ENCODE peak calls at places on chromosomes 12 and 14, in six cellular contexts. One of them, this sample, is unnamed.
A peak's percentile ranks its signal among the peaks of the same experiment; 100 is the strongest.

GRCh38 chr12:11397366-11397765 is 2.0 kb upstream of the PRB2 start:
- DNase-seq in neural progenitor cell: no peak
- DNase-seq in astrocyte of the spinal cord: no peak
- DNase-seq in IMR-90: no peak
- DNase-seq in tibial artery: no peak
- DNase-seq in BJ: no peak
- DNase-seq in this sample: no peak

GRCh38 chr12:77343291-77343690 is 277.9 kb upstream of the E2F7 start:
- DNase-seq in IMR-90: peak; percentile 46
- DNase-seq in BJ: no peak
- DNase-seq in tibial artery: no peak
- DNase-seq in astrocyte of the spinal cord: peak; percentile 22
- DNase-seq in neural progenitor cell: no peak
- DNase-seq in this sample: no peak

GRCh38 chr14:45253754-45254300 is 825 bp upstream of the MIS18BP1 start:
- DNase-seq in tibial artery: no peak
- DNase-seq in neural progenitor cell: no peak
- DNase-seq in astrocyte of the spinal cord: no peak
- DNase-seq in IMR-90: peak; percentile 26
- DNase-seq in BJ: no peak
- DNase-seq in this sample: no peak

GRCh38 chr12:4274396-4274959 is 916 bp downstream of the CCND2 start:
- DNase-seq in BJ: no peak
- DNase-seq in IMR-90: no peak
- DNase-seq in astrocyte of the spinal cord: no peak
- DNase-seq in tibial artery: no peak
- DNase-seq in neural progenitor cell: peak; percentile 38
- DNase-seq in this sample: no peak

GRCh38 chr12:116091579-116091978 is 185.9 kb downstream of the MED13L start:
- DNase-seq in astrocyte of the spinal cord: no peak
- DNase-seq in BJ: no peak
- DNase-seq in IMR-90: no peak
- DNase-seq in tibial artery: no peak
- DNase-seq in neural progenitor cell: no peak
- DNase-seq in this sample: no peak

GRCh38 chr12:40219760-40220159 is 5.0 kb upstream of the LRRK2 start:
- DNase-seq in astrocyte of the spinal cord: no peak
- DNase-seq in IMR-90: no peak
- DNase-seq in neural progenitor cell: no peak
- DNase-seq in tibial artery: no peak
- DNase-seq in BJ: no peak
- DNase-seq in this sample: no peak

GRCh38 chr14:92646952-92647461 is 101.4 kb downstream of the LGMN start:
- DNase-seq in tibial artery: peak; percentile 86
- DNase-seq in neural progenitor cell: no peak
- DNase-seq in BJ: peak; percentile 94
- DNase-seq in astrocyte of the spinal cord: peak; percentile 75
- DNase-seq in IMR-90: peak; percentile 94
- DNase-seq in this sample: no peak

GRCh38 chr12:98939350-98939749 is 294.3 kb downstream of the APAF1 start:
- DNase-seq in astrocyte of the spinal cord: peak; percentile 67
- DNase-seq in IMR-90: peak; percentile 20
- DNase-seq in BJ: peak; percentile 0
- DNase-seq in neural progenitor cell: peak; percentile 49
- DNase-seq in tibial artery: no peak
- DNase-seq in this sample: no peak

GRCh38 chr14:26233126-26233525 is 364.7 kb downstream of the NOVA1 start:
- DNase-seq in BJ: no peak
- DNase-seq in neural progenitor cell: no peak
- DNase-seq in astrocyte of the spinal cord: no peak
- DNase-seq in tibial artery: no peak
- DNase-seq in IMR-90: no peak
- DNase-seq in this sample: no peak

GRCh38 chr12:2641209-2641608 is 153.6 kb upstream of the FKBP4 start:
- DNase-seq in astrocyte of the spinal cord: peak; percentile 23
- DNase-seq in IMR-90: peak; percentile 30
- DNase-seq in tibial artery: peak; percentile 65
- DNase-seq in BJ: no peak
- DNase-seq in neural progenitor cell: peak; percentile 56
- DNase-seq in this sample: peak; percentile 75

DNA sequence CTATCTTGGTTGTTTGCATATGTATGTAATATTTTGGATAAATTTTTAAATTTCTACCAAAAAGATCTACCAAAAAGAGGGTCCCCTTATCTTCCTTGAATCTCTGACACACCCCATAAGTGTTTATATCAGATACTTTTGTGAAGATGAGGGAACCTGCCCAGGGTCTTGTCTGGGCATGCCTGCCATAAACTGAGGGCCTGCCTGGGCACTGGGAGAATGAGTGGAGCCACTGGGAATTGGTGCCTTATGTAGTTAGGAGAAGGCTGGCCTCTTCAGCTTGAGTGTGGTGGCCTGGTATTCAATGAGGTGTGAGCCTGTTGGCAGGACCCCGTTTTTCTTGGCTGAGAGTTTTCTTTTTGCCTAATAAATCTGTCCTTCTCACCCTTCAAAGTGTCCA is 46.5 kb downstream of the OR9K2 start:
- DNase-seq in neural progenitor cell: no peak
- DNase-seq in BJ: no peak
- DNase-seq in IMR-90: no peak
- DNase-seq in tibial artery: no peak
- DNase-seq in astrocyte of the spinal cord: no peak
- DNase-seq in this sample: no peak
- H3K4me3 ChIP-seq in neural progenitor cell: no peak overlapping the region
- H3K4me3 ChIP-seq in BJ: no peak overlapping the region
- H3K4me3 ChIP-seq in IMR-90: no peak overlapping the region
- H3K4me3 ChIP-seq in tibial artery: no peak overlapping the region
- H3K4me3 ChIP-seq in astrocyte of the spinal cord: no peak overlapping the region
- H3K4me3 ChIP-seq in this sample: no peak overlapping the region

DNA sequence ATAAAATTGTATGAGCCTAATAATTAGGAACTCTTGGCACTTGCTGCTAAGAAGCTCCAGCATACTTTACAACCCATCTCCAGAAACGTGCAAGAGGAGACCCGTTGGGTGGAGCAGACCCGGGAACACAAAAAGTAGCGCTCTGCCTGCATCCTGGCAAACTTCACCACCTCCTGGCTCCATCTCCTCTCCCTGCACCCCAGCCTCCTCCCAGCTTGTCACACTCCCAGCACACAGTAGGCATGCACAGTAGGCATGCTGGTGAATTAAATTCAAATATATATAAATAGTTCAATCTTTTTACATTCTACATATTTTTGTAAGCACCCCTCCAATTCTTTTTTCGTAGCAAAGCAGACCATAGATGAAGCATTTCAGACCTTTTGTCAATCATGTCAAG is 1.2 kb downstream of the VSIG10 start:
- DNase-seq in astrocyte of the spinal cord: no peak
- DNase-seq in neural progenitor cell: no peak
- DNase-seq in tibial artery: no peak
- DNase-seq in BJ: no peak
- DNase-seq in IMR-90: no peak
- DNase-seq in this sample: no peak
- H3K4me3 ChIP-seq in astrocyte of the spinal cord: peak overlapping the region; percentile 64
- H3K4me3 ChIP-seq in neural progenitor cell: peak overlapping the region; percentile 90
- H3K4me3 ChIP-seq in tibial artery: peak overlapping the region; percentile 68
- H3K4me3 ChIP-seq in BJ: peak overlapping the region; percentile 64
- H3K4me3 ChIP-seq in IMR-90: no peak overlapping the region
- H3K4me3 ChIP-seq in this sample: peak overlapping the region; percentile 70

DNA sequence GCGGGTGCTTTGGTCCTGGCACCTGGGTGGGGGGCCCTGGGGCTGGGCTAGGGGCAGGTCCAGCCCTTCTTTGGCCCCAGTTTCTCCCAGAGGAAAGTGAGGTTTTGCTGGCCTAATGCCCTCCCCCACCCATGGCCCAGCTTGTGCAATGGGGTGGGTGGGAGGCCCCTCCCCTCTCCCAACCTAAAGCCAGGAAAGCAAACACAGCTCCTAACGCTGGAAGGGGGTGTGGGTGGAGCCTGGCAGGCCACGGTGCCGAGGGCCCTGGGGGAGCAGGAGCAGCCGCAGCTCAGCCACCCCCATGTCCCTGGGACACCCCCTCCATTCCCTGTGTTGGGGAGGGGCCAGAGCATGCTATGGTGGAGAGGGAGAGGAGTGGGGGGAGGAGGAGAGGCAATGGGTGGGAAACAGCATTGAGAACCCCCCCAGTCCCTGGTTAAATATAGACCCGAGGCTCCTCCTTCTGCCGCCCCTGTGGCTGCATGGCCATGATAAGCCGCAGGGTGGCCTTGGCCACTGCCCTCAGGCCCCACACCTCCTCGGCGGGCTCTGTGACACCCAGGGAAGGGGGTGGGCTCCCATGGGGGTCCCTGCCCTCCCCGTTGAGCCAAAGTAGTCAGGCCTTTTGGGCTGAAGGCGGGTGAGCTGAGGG is 4.7 kb downstream of the EXOC3L4 start:
- DNase-seq in IMR-90: no peak
- DNase-seq in neural progenitor cell: no peak
- DNase-seq in tibial artery: no peak
- DNase-seq in astrocyte of the spinal cord: no peak
- DNase-seq in BJ: no peak
- DNase-seq in this sample: no peak
- H3K4me3 ChIP-seq in IMR-90: no peak overlapping the region
- H3K4me3 ChIP-seq in neural progenitor cell: no peak overlapping the region
- H3K4me3 ChIP-seq in tibial artery: no peak overlapping the region
- H3K4me3 ChIP-seq in astrocyte of the spinal cord: no peak overlapping the region
- H3K4me3 ChIP-seq in BJ: no peak overlapping the region
- H3K4me3 ChIP-seq in this sample: no peak overlapping the region

DNA sequence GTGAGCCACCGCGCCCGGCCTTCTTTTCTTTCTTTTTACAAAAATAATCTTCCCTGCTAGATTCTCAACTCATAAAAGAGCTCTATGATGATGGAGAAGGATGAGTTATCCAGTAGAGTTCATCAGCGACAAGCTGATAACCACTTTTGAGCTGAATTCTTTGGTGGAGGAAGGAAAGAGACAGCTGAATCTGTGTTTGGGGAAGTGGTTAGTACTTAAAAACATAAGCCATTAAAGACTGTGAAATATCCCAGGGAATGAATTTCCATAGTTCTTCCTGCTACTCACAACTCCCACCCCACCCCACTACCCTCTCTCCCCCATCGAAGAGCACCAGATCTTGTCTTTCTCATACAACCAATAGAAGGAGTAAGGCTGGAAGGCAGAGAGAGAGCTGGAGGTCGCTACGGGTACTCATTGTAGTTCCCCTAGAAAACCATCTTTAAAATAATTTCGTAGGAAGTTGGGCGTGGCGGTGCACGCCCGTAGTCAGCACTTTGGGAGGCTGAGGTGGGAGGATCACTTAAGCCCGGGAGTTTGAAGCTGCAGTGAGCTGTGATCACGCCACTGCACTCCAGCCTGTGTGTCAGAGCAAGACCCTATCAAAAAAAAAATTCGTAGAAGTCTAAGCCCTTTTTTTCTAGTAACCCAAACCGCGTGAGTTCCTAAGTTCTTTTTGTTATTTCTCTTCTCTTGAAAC is 640 bp upstream of the ESPL1 start:
- DNase-seq in IMR-90: no peak
- DNase-seq in tibial artery: no peak
- DNase-seq in astrocyte of the spinal cord: no peak
- DNase-seq in BJ: no peak
- DNase-seq in neural progenitor cell: no peak
- DNase-seq in this sample: no peak
- H3K4me3 ChIP-seq in IMR-90: peak overlapping the region; percentile 90
- H3K4me3 ChIP-seq in tibial artery: peak overlapping the region; percentile 54
- H3K4me3 ChIP-seq in astrocyte of the spinal cord: peak overlapping the region; percentile 69
- H3K4me3 ChIP-seq in BJ: peak overlapping the region; percentile 78
- H3K4me3 ChIP-seq in neural progenitor cell: peak overlapping the region; percentile 88
- H3K4me3 ChIP-seq in this sample: peak overlapping the region; percentile 75